ENCODE peak calls at places on chromosomes 2 and 18, in four cellular contexts. C is K562, A is GM12878, J is HepG2. X is an unnamed sample.

GRCh38 chr18:32624182-32624723 is 148.6 kb downstream of the KLHL14 start:
- DNase-seq in C (no peak), A (no peak), J (no peak), X (no peak)

GRCh38 chr18:35635171-35635570 is 53.6 kb downstream of the GALNT1 start:
- DNase-seq in C (no peak), A (no peak), J (peak), X (no peak)

GRCh38 chr2:41722668-41723369 is 325.0 kb upstream of the PKDCC start:
- DNase-seq in C (no peak), A (no peak), J (no peak), X (no peak)

GRCh38 chr2:179440642-179441251 is 176.1 kb upstream of the SESTD1 start:
- DNase-seq in C (peak), A (no peak), J (peak), X (peak)

GRCh38 chr2:205914736-205915510 is 171.1 kb downstream of the INO80D start:
- DNase-seq in C (no peak), A (no peak), J (no peak), X (no peak)

GRCh38 chr18:21099442-21099841 is 12.2 kb downstream of the ROCK1 start:
- DNase-seq in C (no peak), A (no peak), J (no peak), X (no peak)

GRCh38 chr2:30410217-30410616 is 36.8 kb upstream of the LCLAT1 start:
- DNase-seq in C (no peak), A (no peak), J (peak), X (no peak)

GRCh38 chr2:190335225-190335559 is 8.2 kb upstream of the INPP1 start:
- DNase-seq in C (no peak), A (no peak), J (peak), X (no peak)

GRCh38 chr2:53987336-53987921 is 16.6 kb upstream of the PSME4 start:
- DNase-seq in C (no peak), A (no peak), J (peak), X (no peak)

GRCh38 chr2:239383036-239383795 is 17.6 kb downstream of the HDAC4 start:
- DNase-seq in C (no peak), A (no peak), J (no peak), X (no peak)

GRCh38 chr2:100903534-100904258 is 83.8 kb downstream of the NPAS2 start:
- DNase-seq in C (no peak), A (no peak), J (no peak), X (no peak)

GRCh38 chr18:36314098-36314497 is 16.6 kb downstream of the FHOD3 start:
- DNase-seq in C (no peak), A (no peak), J (no peak), X (no peak)

GRCh38 chr2:227860116-227860724 is 11.2 kb upstream of the DAW1 start:
- DNase-seq in C (no peak), A (no peak), J (no peak), X (no peak)

GRCh38 chr2:191165190-191165643 is 14.4 kb upstream of the STAT4 start:
- DNase-seq in C (peak), A (no peak), J (peak), X (peak)

GRCh38 chr2:187689372-187689771 is 135.1 kb upstream of the TFPI start:
- DNase-seq in C (no peak), A (no peak), J (no peak), X (no peak)

GRCh38 chr2:74585406-74586182 is 31.1 kb downstream of the DOK1 start:
- DNase-seq in C (no peak), A (no peak), J (no peak), X (no peak)

GRCh38 chr18:62214790-62215189 is 27.7 kb downstream of the RELCH start:
- DNase-seq in C (no peak), A (no peak), J (no peak), X (no peak)

GRCh38 chr18:11741505-11742145 is 52.6 kb downstream of the GNAL start:
- DNase-seq in C (peak), A (no peak), J (peak), X (peak)

GRCh38 chr18:11040823-11041712 is 108.3 kb downstream of the PIEZO2 start:
- DNase-seq in C (peak), A (no peak), J (peak), X (peak)

GRCh38 chr2:30897539-30897938 is 90.3 kb upstream of the CAPN13 start:
- DNase-seq in C (no peak), A (no peak), J (no peak), X (no peak)

GRCh38 chr2:239781461-239781860 is 243.7 kb downstream of the NDUFA10 start:
- DNase-seq in C (no peak), A (no peak), J (no peak), X (no peak)

GRCh38 chr18:77478619-77479018 is 229.0 kb downstream of the GALR1 start:
- DNase-seq in C (no peak), A (no peak), J (peak), X (no peak)

GRCh38 chr18:2824865-2825264 is 21.9 kb upstream of the EMILIN2 start:
- DNase-seq in C (no peak), A (no peak), J (no peak), X (no peak)

GRCh38 chr2:134119672-134120159 is 134.2 kb upstream of the MGAT5 start:
- DNase-seq in C (peak), A (no peak), J (peak), X (peak)

GRCh38 chr2:214679736-214680135 is 129.7 kb downstream of the BARD1 start:
- DNase-seq in C (no peak), A (no peak), J (no peak), X (no peak)

GRCh38 chr2:15293262-15293937 is 267.7 kb downstream of the NBAS start:
- DNase-seq in C (no peak), A (no peak), J (no peak), X (no peak)

GRCh38 chr2:19357383-19358241 is 811 bp downstream of the OSR1 start:
- DNase-seq in C (no peak), A (no peak), J (no peak), X (no peak)

GRCh38 chr2:65070172-65070830 is 14.1 kb downstream of the CEP68 start:
- DNase-seq in C (no peak), A (no peak), J (peak), X (peak)

GRCh38 chr2:231512222-231512621 is 18.0 kb downstream of the NMUR1 start:
- DNase-seq in C (no peak), A (no peak), J (no peak), X (no peak)

GRCh38 chr2:6072757-6073156 is 380.6 kb downstream of the SOX11 start:
- DNase-seq in C (no peak), A (no peak), J (no peak), X (no peak)

GRCh38 chr2:6073260-6074141 is 381.3 kb downstream of the SOX11 start:
- DNase-seq in C (no peak), A (no peak), J (no peak), X (no peak)

GRCh38 chr2:6077585-6077984 is 385.4 kb downstream of the SOX11 start:
- DNase-seq in C (no peak), A (no peak), J (no peak), X (no peak)

GRCh38 chr2:6071536-6071935 is 379.4 kb downstream of the SOX11 start:
- DNase-seq in C (no peak), A (no peak), J (no peak), X (no peak)

DNA sequence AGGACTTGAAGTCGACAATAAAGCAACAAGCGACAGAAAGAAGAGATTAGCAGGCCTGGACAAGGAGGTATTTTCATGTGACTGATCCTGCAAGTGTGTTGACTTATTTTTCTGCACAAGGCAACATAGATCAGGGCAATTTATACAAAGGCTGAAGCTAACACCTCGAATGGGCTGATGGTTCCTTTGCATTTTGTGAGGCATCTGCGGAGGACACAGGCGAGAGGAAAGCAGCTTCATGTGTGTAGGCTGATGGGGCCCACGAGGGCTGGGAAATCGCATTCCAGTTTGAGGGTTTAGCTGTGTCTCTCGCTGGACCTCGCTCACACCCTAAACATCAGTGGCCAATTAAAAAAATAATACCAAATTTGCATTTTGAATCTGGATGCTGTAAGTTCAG is 382.1 kb downstream of the SOX11 start:
- DNase-seq in C (no peak), A (no peak), J (no peak), X (no peak)
- TF ChIP-seq REST in C (no peak), A (no peak), J (no peak), X (no peak)

DNA sequence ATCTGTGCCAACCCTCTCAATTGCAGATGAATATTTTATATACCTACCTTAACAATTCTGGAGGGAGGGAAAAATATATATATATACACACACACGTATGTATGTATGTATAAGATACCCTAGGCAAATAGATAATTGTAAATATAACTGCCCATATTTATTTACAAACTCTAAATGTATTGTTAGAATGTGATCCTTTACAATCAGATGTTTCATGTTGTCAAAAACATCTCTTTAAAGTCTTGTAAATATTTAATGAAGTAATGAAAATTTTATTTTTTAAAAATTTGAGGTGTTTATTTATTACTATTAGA is 11.6 kb downstream of the ANKRD12 start:
- DNase-seq in C (no peak), A (no peak), J (no peak), X (no peak)
- TF ChIP-seq POLR2AphosphoS5 in C (no peak), A (no peak), J (no peak), X (no peak)

GRCh38 chr2:45728458-45728942 is 77.0 kb downstream of the PRKCE start:
- DNase-seq in C (no peak), A (peak), J (no peak), X (no peak)
- TF ChIP-seq ZNF274 in C (no peak), A (no peak), J (no peak), X (no peak)

DNA sequence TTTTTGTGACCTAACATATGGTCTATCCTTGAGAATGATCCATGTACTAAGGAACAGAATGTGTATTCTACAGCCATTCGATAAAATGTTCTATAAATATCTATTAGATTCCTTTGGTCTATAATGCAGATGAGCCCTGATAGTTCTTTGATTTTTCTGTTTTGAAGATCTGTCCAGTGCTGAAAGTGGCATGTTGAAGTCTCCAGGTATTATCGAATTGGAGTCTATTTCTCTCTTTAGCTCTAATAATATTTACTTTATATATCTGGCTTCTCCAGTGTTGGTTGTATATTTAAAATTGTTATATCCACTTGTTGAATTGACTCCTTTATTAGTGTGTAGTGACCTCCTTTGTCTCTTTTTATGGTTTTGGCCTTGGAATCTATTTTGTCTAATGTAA is 377.9 kb downstream of the ARL6IP6 start:
- DNase-seq in C (no peak), A (no peak), J (no peak), X (no peak)
- TF ChIP-seq REST in C (no peak), A (peak), J (peak), X (peak)

GRCh38 chr2:43225093-43225787 is 1.2 kb downstream of the ZFP36L2 start:
- DNase-seq in C (peak), A (no peak), J (no peak), X (no peak)
- TF ChIP-seq POLR2AphosphoS5 in C (no peak), A (no peak), J (peak), X (no peak)

GRCh38 chr2:118013221-118013723 is 598 bp downstream of the CCDC93 start:
- DNase-seq in C (peak), A (no peak), J (peak), X (no peak)

GRCh38 chr2:118013724-118014491 is at the start of gene CCDC93:
- DNase-seq in C (peak), A (peak), J (peak), X (peak)

GRCh38 chr2:118010470-118010869 is 3.4 kb downstream of the CCDC93 start:
- DNase-seq in C (peak), A (no peak), J (no peak), X (no peak)

GRCh38 chr2:118014492-118014824 is 588 bp upstream of the CCDC93 start:
- DNase-seq in C (no peak), A (no peak), J (no peak), X (no peak)

DNA sequence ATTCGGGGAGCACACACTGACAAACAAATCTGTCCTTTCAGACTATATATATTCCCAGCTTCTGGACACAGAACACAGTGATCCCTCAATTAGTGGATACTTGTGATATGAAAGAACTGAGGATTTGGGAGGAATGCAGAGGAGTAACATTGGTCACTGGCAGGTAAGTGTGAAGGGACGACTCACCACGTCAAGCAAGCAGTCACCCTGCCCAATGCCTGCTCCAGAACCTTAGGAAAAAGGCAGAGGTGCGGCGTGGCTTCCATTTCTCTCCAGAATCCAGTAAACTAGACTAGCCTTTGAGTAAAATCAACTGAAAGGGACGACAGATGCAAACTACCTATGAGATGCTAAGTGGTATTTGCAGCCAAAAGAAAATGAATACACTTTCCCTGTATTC is 1.1 kb downstream of the CCDC93 start:
- DNase-seq in C (no peak), A (no peak), J (no peak), X (no peak)
- TF ChIP-seq ZNF274 in C (no peak), A (no peak), J (no peak), X (no peak)

GRCh38 chr18:74597662-74598349 is at the start of gene ZNF407:
- DNase-seq in C (peak), A (peak), J (peak), X (peak)
- TF ChIP-seq REST in C (no peak), A (no peak), J (no peak), X (no peak)

X was measured in HCT116.